ENCODE peak calls at places on chromosomes 7 and 10, in seven cellular contexts. W is mesendoderm, S is IMR-90, H is H9, M is neuronal stem cell, U is mesenchymal stem cell, O is H1. R is an unnamed sample. For H3K4me1, the result is how much of the 10 kb centered on the place peaks cover.

GRCh38 chr10:32650246-32650655 is 204.3 kb downstream of the CCDC7 start:
- DNase-seq in O (no peak), W (peak), M (no peak), S (no peak), H (no peak), U (no peak), R (peak)

GRCh38 chr7:16421333-16422099 is at the start of gene CRPPA:
- DNase-seq in H (peak), M (no peak), S (peak), U (peak), O (no peak), W (peak), R (peak)

GRCh38 chr7:63096141-63096540 is 902.5 kb upstream of the ZNF722 start:
- DNase-seq in H (no peak), O (no peak), M (no peak), S (no peak), U (no peak), W (no peak), R (no peak)

GRCh38 chr7:29723599-29723998 is 82.7 kb upstream of the WIPF3 start:
- DNase-seq in H (no peak), M (peak), U (peak), O (no peak), W (peak), S (peak), R (no peak)

GRCh38 chr7:87712571-87712970 is 84.4 kb downstream of the RUNDC3B start:
- DNase-seq in O (no peak), W (no peak), U (peak), M (no peak), S (peak), H (no peak), R (no peak)

GRCh38 chr10:13019280-13019679 is 17.8 kb upstream of the CCDC3 start:
- DNase-seq in W (no peak), S (no peak), O (no peak), H (no peak), U (no peak), M (no peak), R (no peak)

GRCh38 chr10:23917251-23917908 is 291.6 kb upstream of the KIAA1217 start:
- DNase-seq in O (no peak), U (no peak), S (no peak), H (no peak), W (peak), M (no peak), R (no peak)

GRCh38 chr7:55060690-55061414 is 42.0 kb downstream of the EGFR start:
- DNase-seq in S (peak), U (no peak), O (no peak), M (no peak), H (no peak), W (no peak), R (no peak)

GRCh38 chr7:85664341-85664740 is 477.5 kb upstream of the SEMA3D start:
- DNase-seq in U (no peak), W (no peak), H (no peak), M (no peak), S (no peak), O (no peak), R (no peak)

GRCh38 chr10:49844775-49845561 is 82.8 kb upstream of the OGDHL start:
- DNase-seq in U (peak), H (no peak), S (peak), M (no peak), W (no peak), O (no peak), R (no peak)

GRCh38 chr7:84085147-84085546 is 109.4 kb downstream of the SEMA3A start:
- DNase-seq in M (no peak), U (peak), H (no peak), W (no peak), O (no peak), S (peak), R (no peak)

GRCh38 chr10:15188629-15189028 is 20.1 kb upstream of the NMT2 start:
- DNase-seq in W (no peak), M (no peak), U (no peak), H (no peak), S (no peak), O (no peak), R (no peak)

GRCh38 chr10:126420571-126421275 is 32.4 kb upstream of the ADAM12 start:
- DNase-seq in U (no peak), S (no peak), W (no peak), M (no peak), H (no peak), O (no peak), R (peak)

GRCh38 chr7:87083865-87084519 is 24.5 kb upstream of the ELAPOR2 start:
- DNase-seq in M (no peak), H (no peak), S (peak), W (no peak), O (no peak), U (no peak), R (no peak)

GRCh38 chr10:71840177-71840711 is 10.8 kb downstream of the PSAP start:
- DNase-seq in W (peak), M (peak), S (peak), U (peak), H (peak), O (peak), R (peak)

GRCh38 chr7:16178585-16178984 is 242.8 kb downstream of the CRPPA start:
- DNase-seq in U (no peak), W (no peak), H (no peak), M (no peak), S (no peak), O (no peak), R (no peak)

GRCh38 chr10:92753865-92754264 is 64.1 kb downstream of the HHEX start:
- DNase-seq in W (no peak), S (no peak), U (no peak), H (no peak), O (no peak), M (no peak), R (peak)

GRCh38 chr7:47621347-47621746 is 39.4 kb upstream of the TNS3 start:
- DNase-seq in H (no peak), O (no peak), U (no peak), M (no peak), W (no peak), S (no peak), R (no peak)

GRCh38 chr10:87585565-87586514 is 73.8 kb upstream of the PAPSS2 start:
- DNase-seq in M (no peak), H (no peak), W (no peak), O (no peak), S (peak), U (peak), R (peak)

GRCh38 chr10:30374353-30374752 is 25.3 kb upstream of the MTPAP start:
- DNase-seq in O (no peak), H (peak), U (peak), W (peak), S (no peak), M (no peak), R (no peak)

GRCh38 chr10:114064151-114065045 is 20.7 kb downstream of the ADRB1 start:
- DNase-seq in S (no peak), O (no peak), W (no peak), U (peak), M (no peak), H (no peak), R (no peak)

GRCh38 chr10:43958071-43958432 is 309.4 kb upstream of the ZNF32 start:
- DNase-seq in U (no peak), H (no peak), M (no peak), O (no peak), W (no peak), S (no peak), R (no peak)

GRCh38 chr7:139940866-139941265 is 111.8 kb downstream of the TBXAS1 start:
- DNase-seq in U (no peak), O (no peak), H (no peak), W (no peak), M (no peak), S (peak), R (no peak)

GRCh38 chr10:75195035-75195763 is 15.4 kb upstream of the VDAC2 start:
- DNase-seq in H (no peak), M (no peak), S (peak), W (no peak), U (peak), O (no peak), R (no peak)

GRCh38 chr10:30500963-30501504 is 67.0 kb downstream of the MAP3K8 start:
- DNase-seq in W (no peak), U (no peak), S (no peak), O (no peak), H (no peak), M (no peak), R (no peak)

GRCh38 chr7:64463636-64464375 is 99.1 kb downstream of the ZNF680 start:
- DNase-seq in H (no peak), M (no peak), S (peak), O (no peak), W (no peak), U (no peak), R (no peak)

GRCh38 chr10:88557659-88558058 is 25.5 kb downstream of the RNLS start:
- DNase-seq in S (peak), H (no peak), M (no peak), W (no peak), O (no peak), U (peak), R (no peak)

GRCh38 chr7:134995239-134996096 is 9.2 kb downstream of the AGBL3 start:
- DNase-seq in O (no peak), U (peak), M (no peak), S (no peak), W (no peak), H (no peak), R (no peak)

GRCh38 chr7:135001390-135002165 is 15.3 kb downstream of the AGBL3 start:
- DNase-seq in S (no peak), O (no peak), W (no peak), H (no peak), U (peak), M (no peak), R (peak)

GRCh38 chr7:134997214-134997885 is 11.0 kb downstream of the AGBL3 start:
- DNase-seq in O (no peak), W (no peak), S (no peak), M (no peak), H (no peak), U (no peak), R (no peak)

GRCh38 chr7:134996097-134996550 is 9.8 kb downstream of the AGBL3 start:
- DNase-seq in O (no peak), S (peak), H (no peak), U (peak), W (no peak), M (no peak), R (no peak)

GRCh38 chr7:134999136-134999535 is 12.8 kb downstream of the AGBL3 start:
- DNase-seq in W (no peak), H (no peak), U (no peak), M (no peak), O (no peak), S (no peak), R (no peak)
- H3K18ac ChIP-seq in W (no peak), H (no peak), U (no peak), M (no peak), O (no peak), S (no peak), R (no peak)

GRCh38 chr10:119658274-119658673 is 7.1 kb downstream of the BAG3 start:
- DNase-seq in M (no peak), W (peak), S (peak), H (peak), U (peak), O (peak), R (peak)

GRCh38 chr10:119655566-119656001 is 4.4 kb downstream of the BAG3 start:
- DNase-seq in M (no peak), W (no peak), H (no peak), O (no peak), U (peak), S (peak), R (peak)

GRCh38 chr10:119659951-119660350 is 8.8 kb downstream of the BAG3 start:
- DNase-seq in O (no peak), W (peak), U (no peak), S (no peak), H (no peak), M (no peak), R (peak)

GRCh38 chr10:119656760-119657159 is 5.6 kb downstream of the BAG3 start:
- DNase-seq in M (no peak), W (peak), S (no peak), O (no peak), H (no peak), U (no peak), R (no peak)

GRCh38 chr10:119657725-119658124 is 6.5 kb downstream of the BAG3 start:
- DNase-seq in M (no peak), W (no peak), S (peak), O (no peak), H (no peak), U (peak), R (no peak)
- H3K4me1 ChIP-seq in M (under half), W (under half), S (under half), O (under half), H (under half), U (under half), R (half or more)

GRCh38 chr7:27920281-27920946 is 180.5 kb downstream of the TAX1BP1 start:
- DNase-seq in W (no peak), H (no peak), M (no peak), U (no peak), S (no peak), O (no peak), R (no peak)
- H3K18ac ChIP-seq in W (no peak), H (no peak), M (no peak), U (no peak), S (no peak), O (no peak), R (no peak)

DNA sequence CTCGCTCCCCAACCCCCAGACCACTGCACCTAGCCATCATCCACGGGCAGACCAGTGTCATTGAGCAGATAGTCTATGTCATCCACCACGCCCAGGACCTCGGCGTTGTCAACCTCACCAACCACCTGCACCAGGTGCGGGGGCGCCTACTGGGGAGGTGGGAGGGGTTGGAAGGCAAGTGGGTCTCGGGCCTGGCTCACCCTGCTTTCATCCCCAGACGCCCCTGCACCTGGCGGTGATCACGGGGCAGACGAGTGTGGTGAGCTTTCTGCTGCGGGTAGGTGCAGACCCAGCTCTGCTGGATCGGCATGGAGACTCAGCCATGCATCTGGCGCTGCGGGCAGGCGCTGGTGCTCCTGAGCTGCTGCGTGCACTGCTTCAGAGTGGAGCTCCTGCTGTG is 4.6 kb downstream of the NFKB2 start:
- DNase-seq in U (no peak), W (no peak), M (no peak), O (no peak), H (no peak), S (no peak), R (no peak)
- H3K4me1 ChIP-seq in U (half or more), W (under half), M (under half), O (under half), H (under half), S (under half), R (under half)

DNA sequence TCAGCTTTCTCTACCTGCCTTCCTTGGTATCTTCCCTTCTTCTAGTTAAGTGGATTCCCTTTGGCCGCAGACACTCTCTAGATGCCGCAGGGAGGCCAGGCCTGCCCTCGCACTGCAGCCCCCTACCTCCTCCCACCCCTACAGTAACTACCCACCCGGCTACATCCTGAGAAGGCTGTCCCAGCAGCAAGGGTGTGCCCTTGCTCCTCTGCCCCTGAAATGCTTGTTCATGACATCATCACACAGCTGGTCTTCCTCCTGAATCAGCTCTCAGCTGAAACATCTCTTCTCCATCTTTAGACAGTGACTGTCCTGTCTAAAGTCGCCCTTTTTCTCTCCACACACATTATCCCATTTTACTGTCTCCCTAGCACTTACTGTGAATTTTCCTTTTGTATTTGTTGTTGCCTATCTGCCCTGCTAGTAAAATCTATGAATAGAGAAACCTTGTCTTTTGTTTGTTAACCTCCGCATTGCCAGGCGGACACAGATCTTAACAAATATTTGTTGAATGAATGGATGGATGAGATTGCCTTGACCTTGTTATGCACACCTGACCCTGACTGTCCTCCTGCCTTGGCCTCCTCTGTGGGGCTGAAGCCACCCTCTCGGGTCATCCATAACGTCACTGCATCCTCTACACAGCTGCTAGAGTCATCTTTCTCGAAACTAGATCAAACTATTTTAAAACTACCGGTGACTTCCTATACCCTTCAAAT is 108.9 kb upstream of the GATA3 start:
- DNase-seq in O (no peak), W (peak), M (no peak), S (peak), U (peak), H (no peak), R (no peak)
- H3K18ac ChIP-seq in O (no peak), W (no peak), M (no peak), S (no peak), U (no peak), H (no peak), R (no peak)